ENCODE peak calls at places on chromosomes 13 and 19, in five cellular contexts. J is sigmoid colon, G is A549, I is body of pancreas, P is ovary. M is an unnamed sample.
A peak's percentile ranks its signal among the peaks of the same experiment; 100 is the strongest.

GRCh38 chr19:29259153-29259552 is 46.2 kb upstream of the UQCRFS1 start:
- DNase-seq in P (no peak), J (no peak), G (no peak), I (no peak), M (no peak)

GRCh38 chr13:96792736-96793444 is 201.4 kb downstream of the OXGR1 start:
- DNase-seq in J (no peak), I (peak; percentile 71), G (no peak), P (no peak), M (no peak)

GRCh38 chr13:47841131-47841530 is 159.9 kb downstream of the SUCLA2 start:
- DNase-seq in P (no peak), I (no peak), J (no peak), G (no peak), M (no peak)

GRCh38 chr13:24232474-24232873 is 72.0 kb downstream of the SPATA13 start:
- DNase-seq in G (no peak), I (no peak), P (no peak), J (no peak), M (no peak)

GRCh38 chr13:21048901-21049655 is 12.3 kb downstream of the LATS2 start:
- DNase-seq in P (no peak), I (no peak), G (no peak), J (no peak), M (no peak)

GRCh38 chr19:14467816-14468215 is 7.3 kb downstream of the PTGER1 start:
- DNase-seq in I (no peak), P (no peak), J (no peak), G (no peak), M (no peak)

GRCh38 chr13:107681611-107682010 is 533.7 kb downstream of the LIG4 start:
- DNase-seq in J (no peak), I (no peak), P (no peak), G (no peak), M (no peak)

GRCh38 chr19:51660975-51661600 is 14.5 kb upstream of the SIGLEC14 start:
- DNase-seq in G (peak; percentile 44), J (no peak), I (peak; percentile 74), P (peak; percentile 71), M (peak; percentile 63)

GRCh38 chr19:35669566-35669965 is 3.2 kb downstream of the UPK1A start:
- DNase-seq in I (no peak), P (no peak), J (no peak), G (no peak), M (no peak)

GRCh38 chr19:44808463-44809371 is at the start of gene BCAM:
- DNase-seq in I (peak; percentile 81), J (peak; percentile 91), G (peak; percentile 93), P (peak; percentile 82), M (peak; percentile 83)

GRCh38 chr13:105343134-105343806 is 1192.2 kb downstream of the EFNB2 start:
- DNase-seq in P (no peak), G (no peak), J (no peak), I (no peak), M (no peak)

GRCh38 chr19:10552596-10553053 is 8.9 kb downstream of the ATG4D start:
- DNase-seq in G (peak; percentile 48), I (no peak), J (no peak), P (no peak), M (no peak)

GRCh38 chr19:51572908-51573307 is 1.8 kb downstream of the ZNF175 start:
- DNase-seq in G (no peak), J (no peak), I (no peak), P (no peak), M (no peak)

GRCh38 chr19:1521636-1522035 is 2.2 kb upstream of the PLK5 start:
- DNase-seq in P (no peak), J (peak; percentile 80), I (no peak), G (no peak), M (no peak)

GRCh38 chr13:98203641-98204326 is 26.7 kb upstream of the RNF113B start:
- DNase-seq in P (no peak), G (no peak), J (no peak), I (no peak), M (no peak)

GRCh38 chr13:78323848-78324247 is 279.5 kb downstream of the POU4F1 start:
- DNase-seq in G (no peak), J (no peak), I (no peak), P (no peak), M (no peak)

GRCh38 chr13:35818577-35819165 is 312.5 kb downstream of the DCLK1 start:
- DNase-seq in J (no peak), I (no peak), G (no peak), P (no peak), M (no peak)

GRCh38 chr19:10882108-10882457 is 10.7 kb downstream of the CARM1 start:
- DNase-seq in P (no peak), G (no peak), I (no peak), J (no peak), M (no peak)

GRCh38 chr19:54188224-54188871 is 1.0 kb downstream of the MBOAT7 start:
- DNase-seq in P (no peak), G (no peak), I (no peak), J (no peak), M (no peak)

GRCh38 chr19:32339988-32340874 is 5.2 kb upstream of the ZNF507 start:
- DNase-seq in J (peak; percentile 70), P (peak; percentile 28), I (peak; percentile 75), G (peak; percentile 87), M (peak; percentile 22)

GRCh38 chr19:30895946-30896345 is 453.3 kb downstream of the TSHZ3 start:
- DNase-seq in I (no peak), G (no peak), P (no peak), J (no peak), M (no peak)

GRCh38 chr19:31574251-31574973 is 225.2 kb upstream of the TSHZ3 start:
- DNase-seq in G (no peak), P (no peak), I (no peak), J (peak; percentile 24), M (no peak)

GRCh38 chr13:73945871-73946270 is 188.3 kb downstream of the KLF12 start:
- DNase-seq in P (no peak), J (peak; percentile 77), I (no peak), G (no peak), M (no peak)

GRCh38 chr19:58237324-58237723 is 8.6 kb downstream of the ZNF544 start:
- DNase-seq in J (no peak), G (no peak), I (no peak), P (no peak), M (no peak)

GRCh38 chr13:30002577-30002976 is 152.2 kb upstream of the UBL3 start:
- DNase-seq in I (no peak), J (no peak), P (no peak), G (no peak), M (no peak)

GRCh38 chr13:30004204-30004603 is 153.8 kb upstream of the UBL3 start:
- DNase-seq in G (no peak), J (no peak), I (no peak), P (no peak), M (no peak)

GRCh38 chr13:29999492-30000372 is 149.3 kb upstream of the UBL3 start:
- DNase-seq in I (no peak), G (no peak), P (no peak), J (no peak), M (no peak)

GRCh38 chr13:29996316-29996715 is 145.9 kb upstream of the UBL3 start:
- DNase-seq in I (no peak), G (no peak), P (no peak), J (no peak), M (no peak)

DNA sequence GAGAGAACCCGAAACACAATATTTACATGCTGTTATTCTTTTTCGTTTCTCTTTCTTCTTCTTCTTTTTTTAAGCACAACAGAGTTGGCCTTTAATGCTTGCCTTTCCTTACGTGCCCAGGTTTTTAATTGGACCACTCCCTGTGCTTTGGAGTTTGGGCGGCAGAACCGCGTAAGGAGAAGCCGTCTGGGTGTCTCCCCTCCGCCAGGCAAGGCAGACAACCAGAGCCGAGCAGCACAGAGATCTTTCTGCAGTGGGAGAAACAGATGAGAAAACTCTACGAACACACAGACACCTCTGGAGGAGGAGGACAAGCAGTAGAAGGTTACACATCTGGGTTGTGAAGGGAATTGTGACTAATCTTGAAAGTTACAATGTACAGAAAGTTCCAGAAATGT is 150.0 kb upstream of the UBL3 start:
- DNase-seq in J (no peak), P (no peak), I (no peak), G (no peak), M (no peak)
- TF ChIP-seq POLR2A in J (no peak), P (no peak), I (no peak), G (no peak), M (no peak)

DNA sequence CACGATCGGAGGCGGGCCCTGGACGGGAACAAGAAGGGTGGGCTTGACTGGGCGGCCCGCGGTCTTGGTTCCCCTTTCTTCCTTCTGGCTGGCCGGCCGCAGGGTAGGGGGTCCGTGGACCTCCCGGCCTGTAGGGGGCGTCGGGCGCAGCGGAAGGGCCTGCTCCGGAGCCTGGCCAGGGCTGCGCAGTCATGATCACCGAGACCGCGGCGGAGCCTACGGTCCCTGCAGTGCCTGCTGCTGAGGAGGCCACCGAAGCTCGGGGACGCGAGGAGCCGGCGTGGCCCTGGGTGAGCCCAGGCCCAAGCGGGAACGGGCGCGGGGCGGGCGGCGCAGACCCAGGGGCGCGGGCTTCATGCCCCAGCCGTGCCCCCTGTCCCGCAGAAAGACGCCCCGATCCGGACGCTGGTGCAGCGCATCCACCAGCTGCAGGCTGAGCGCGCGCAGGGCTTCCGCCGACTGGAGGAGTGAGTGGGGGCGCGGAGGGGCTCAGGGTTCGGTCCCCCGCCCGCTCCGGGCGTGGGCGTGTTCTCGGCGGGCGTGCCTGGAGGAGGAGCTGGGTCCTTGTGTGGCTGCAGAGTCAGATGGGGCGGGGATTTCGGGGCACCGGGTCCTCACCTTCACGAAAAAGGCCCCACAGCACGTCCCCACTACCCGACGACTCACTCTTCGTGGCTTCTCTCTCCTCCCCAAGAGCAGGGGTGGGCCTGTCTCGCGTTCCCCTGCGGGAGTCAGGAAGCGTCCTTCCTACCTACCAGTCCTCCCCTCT is at the start of gene REX1BD:
- DNase-seq in P (peak; percentile 88), J (peak; percentile 94), G (no peak), I (peak; percentile 83), M (peak; percentile 84)
- H3K4me1 ChIP-seq in P (peaks cover 19% of the 10 kb centered on the region), J (no peaks in the 10 kb centered on the region), G (peaks cover 9% of the 10 kb centered on the region), I (peaks cover 15% of the 10 kb centered on the region), M (no peaks in the 10 kb centered on the region)

GRCh38 chr19:23273022-23273593 is 22.9 kb upstream of the ZNF724 start:
- DNase-seq in I (no peak), J (no peak), P (no peak), G (no peak), M (no peak)

GRCh38 chr19:23273594-23274412 is 23.6 kb upstream of the ZNF724 start:
- DNase-seq in J (peak; percentile 96), I (peak; percentile 94), P (peak; percentile 95), G (peak; percentile 53), M (peak; percentile 93)
- TF ChIP-seq POLR2A in J (peak; percentile 65), I (peak; percentile 90), P (peak; percentile 83), G (peak; percentile 30), M (peak; percentile 82)

DNA sequence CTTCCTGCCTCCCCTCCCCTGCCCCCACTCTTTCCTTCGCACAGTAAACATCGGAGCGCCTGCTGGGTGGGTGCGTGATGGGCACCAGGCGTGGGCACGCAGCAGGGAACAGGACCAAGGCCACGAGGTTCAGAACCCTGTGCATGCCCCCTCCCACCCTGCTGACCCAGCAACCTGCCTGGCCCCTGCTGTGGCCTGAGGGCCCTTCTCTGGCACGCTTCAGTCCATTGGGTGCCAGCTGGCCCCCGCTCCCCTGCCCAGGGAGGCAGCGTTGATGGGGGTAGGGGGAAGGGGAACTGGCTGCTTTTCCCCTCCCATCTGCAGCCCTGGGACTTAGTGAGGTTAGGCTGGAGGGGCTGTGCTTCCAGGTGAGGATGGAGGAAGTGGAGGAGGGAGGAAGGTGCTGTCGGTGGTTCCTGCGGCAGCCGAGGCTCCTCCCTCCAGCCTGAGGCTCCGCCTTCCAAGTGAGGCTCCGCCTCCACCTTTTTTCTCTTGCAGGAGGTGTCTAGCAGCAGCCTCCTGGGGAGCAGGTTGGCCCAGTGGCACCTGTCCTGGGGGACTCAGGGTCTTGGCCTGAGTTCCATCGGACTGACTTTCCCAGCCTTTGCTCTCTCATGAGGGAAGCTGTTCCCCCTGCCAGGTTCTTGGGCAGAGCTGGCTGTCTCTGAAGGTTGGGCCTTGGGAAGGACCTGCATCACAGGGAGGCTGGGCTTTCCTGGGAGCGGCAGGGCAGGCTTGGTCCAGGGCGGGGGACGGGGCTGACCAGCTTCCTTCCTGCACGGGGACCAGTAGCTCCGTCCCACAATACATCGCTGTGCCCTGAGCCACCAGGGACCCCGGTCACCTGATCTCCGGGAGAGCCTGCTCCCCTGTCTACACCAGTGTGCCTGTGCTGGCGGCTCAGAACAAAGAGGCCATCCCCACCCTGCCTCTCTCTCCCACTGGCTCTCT is 7.3 kb downstream of the PIAS4 start:
- DNase-seq in J (peak; percentile 77), I (peak; percentile 52), G (no peak), P (peak; percentile 33), M (no peak)
- H3K4me1 ChIP-seq in J (no peaks in the 10 kb centered on the region), I (peaks cover 68% of the 10 kb centered on the region), G (no peaks in the 10 kb centered on the region), P (peaks cover 17% of the 10 kb centered on the region), M (no peaks in the 10 kb centered on the region)

M was measured in uterus.